ENCODE peak calls at places on chromosomes 6 and 20, in four cellular contexts. One of them, this sample, is unnamed.
A peak's percentile ranks its signal among the peaks of the same experiment; 100 is the strongest.

GRCh38 chr6:112429226-112429625 is 82.1 kb downstream of the RFPL4B start:
- DNase-seq in effector memory CD8-positive, alpha-beta T cell: no peak
- DNase-seq in activated gamma-delta T cell treated with Interleukin-2 at 50 U/mL for 16 hours: no peak
- DNase-seq in K562: peak; percentile 1
- DNase-seq in this sample: no peak

GRCh38 chr6:111478749-111479148 is 4.3 kb downstream of the REV3L start:
- DNase-seq in effector memory CD8-positive, alpha-beta T cell: no peak
- DNase-seq in activated gamma-delta T cell treated with Interleukin-2 at 50 U/mL for 16 hours: no peak
- DNase-seq in K562: peak; percentile 64
- DNase-seq in this sample: no peak

GRCh38 chr6:125169058-125169457 is 15.5 kb downstream of the TPD52L1 start:
- DNase-seq in effector memory CD8-positive, alpha-beta T cell: no peak
- DNase-seq in activated gamma-delta T cell treated with Interleukin-2 at 50 U/mL for 16 hours: no peak
- DNase-seq in K562: no peak
- DNase-seq in this sample: no peak

GRCh38 chr20:54218470-54218869 is 10.6 kb downstream of the PFDN4 start:
- DNase-seq in effector memory CD8-positive, alpha-beta T cell: no peak
- DNase-seq in activated gamma-delta T cell treated with Interleukin-2 at 50 U/mL for 16 hours: no peak
- DNase-seq in K562: no peak
- DNase-seq in this sample: no peak

GRCh38 chr6:55827818-55828522 is 47.4 kb downstream of the BMP5 start:
- DNase-seq in effector memory CD8-positive, alpha-beta T cell: no peak
- DNase-seq in activated gamma-delta T cell treated with Interleukin-2 at 50 U/mL for 16 hours: no peak
- DNase-seq in K562: no peak
- DNase-seq in this sample: no peak

GRCh38 chr6:29521006-29521680 is 33.4 kb upstream of the MAS1L start:
- DNase-seq in effector memory CD8-positive, alpha-beta T cell: no peak
- DNase-seq in activated gamma-delta T cell treated with Interleukin-2 at 50 U/mL for 16 hours: no peak
- DNase-seq in K562: no peak
- DNase-seq in this sample: no peak

GRCh38 chr6:22643780-22644179 is 74.4 kb downstream of the HDGFL1 start:
- DNase-seq in effector memory CD8-positive, alpha-beta T cell: no peak
- DNase-seq in activated gamma-delta T cell treated with Interleukin-2 at 50 U/mL for 16 hours: no peak
- DNase-seq in K562: no peak
- DNase-seq in this sample: no peak

GRCh38 chr6:169899481-169900145 is 148.2 kb downstream of the ERMARD start:
- DNase-seq in effector memory CD8-positive, alpha-beta T cell: no peak
- DNase-seq in activated gamma-delta T cell treated with Interleukin-2 at 50 U/mL for 16 hours: no peak
- DNase-seq in K562: no peak
- DNase-seq in this sample: no peak

GRCh38 chr20:53657289-53657678 is 63.6 kb upstream of the ZNF217 start:
- DNase-seq in effector memory CD8-positive, alpha-beta T cell: no peak
- DNase-seq in activated gamma-delta T cell treated with Interleukin-2 at 50 U/mL for 16 hours: no peak
- DNase-seq in K562: no peak
- DNase-seq in this sample: no peak

GRCh38 chr6:39876111-39876510 is 58.2 kb downstream of the MOCS1 start:
- DNase-seq in effector memory CD8-positive, alpha-beta T cell: no peak
- DNase-seq in activated gamma-delta T cell treated with Interleukin-2 at 50 U/mL for 16 hours: no peak
- DNase-seq in K562: no peak
- DNase-seq in this sample: no peak

GRCh38 chr6:166769648-166770047 is 142.6 kb upstream of the RPS6KA2 start:
- DNase-seq in effector memory CD8-positive, alpha-beta T cell: no peak
- DNase-seq in activated gamma-delta T cell treated with Interleukin-2 at 50 U/mL for 16 hours: no peak
- DNase-seq in K562: no peak
- DNase-seq in this sample: no peak

GRCh38 chr6:10458287-10458686 is 43.4 kb upstream of the TFAP2A start:
- DNase-seq in effector memory CD8-positive, alpha-beta T cell: no peak
- DNase-seq in activated gamma-delta T cell treated with Interleukin-2 at 50 U/mL for 16 hours: no peak
- DNase-seq in K562: no peak
- DNase-seq in this sample: no peak

GRCh38 chr6:15619330-15619729 is 43.5 kb downstream of the DTNBP1 start:
- DNase-seq in effector memory CD8-positive, alpha-beta T cell: no peak
- DNase-seq in activated gamma-delta T cell treated with Interleukin-2 at 50 U/mL for 16 hours: no peak
- DNase-seq in K562: no peak
- DNase-seq in this sample: no peak

GRCh38 chr20:63698739-63699465 is 2.5 kb downstream of the TNFRSF6B start:
- DNase-seq in effector memory CD8-positive, alpha-beta T cell: no peak
- DNase-seq in activated gamma-delta T cell treated with Interleukin-2 at 50 U/mL for 16 hours: peak; percentile 3
- DNase-seq in K562: peak; percentile 62
- DNase-seq in this sample: no peak

GRCh38 chr20:49610701-49611538 is 43.0 kb upstream of the PTGIS start:
- DNase-seq in effector memory CD8-positive, alpha-beta T cell: peak; percentile 83
- DNase-seq in activated gamma-delta T cell treated with Interleukin-2 at 50 U/mL for 16 hours: peak; percentile 66
- DNase-seq in K562: peak; percentile 91
- DNase-seq in this sample: peak; percentile 79